ENCODE peak calls at places on chromosomes 3 and 15, in seven cellular contexts. One of them, this sample, is unnamed. For H3K9me3 and H3K36me3, the result is how much of the 10 kb centered on the place peaks cover.

GRCh38 chr3:59866076-59866475 is 816.3 kb upstream of the CFAP20DC start:
- DNase-seq in pancreas: no peak
- DNase-seq in CD4-positive, CD25-positive, alpha-beta regulatory T cell: no peak
- DNase-seq in endothelial cell of umbilical vein: no peak
- DNase-seq in fibroblast of lung: no peak
- DNase-seq in hepatocyte: no peak
- DNase-seq in psoas muscle: no peak
- DNase-seq in this sample: no peak

GRCh38 chr3:60917136-60917535 is 334.1 kb downstream of the FHIT start:
- DNase-seq in fibroblast of lung: no peak
- DNase-seq in endothelial cell of umbilical vein: no peak
- DNase-seq in CD4-positive, CD25-positive, alpha-beta regulatory T cell: no peak
- DNase-seq in pancreas: peak
- DNase-seq in hepatocyte: no peak
- DNase-seq in psoas muscle: no peak
- DNase-seq in this sample: no peak

GRCh38 chr3:197302696-197303341 is 4.4 kb upstream of the DLG1 start:
- DNase-seq in endothelial cell of umbilical vein: no peak
- DNase-seq in hepatocyte: peak
- DNase-seq in pancreas: no peak
- DNase-seq in psoas muscle: no peak
- DNase-seq in CD4-positive, CD25-positive, alpha-beta regulatory T cell: no peak
- DNase-seq in fibroblast of lung: no peak
- DNase-seq in this sample: no peak

GRCh38 chr3:124565013-124565412 is 165.2 kb upstream of the UMPS start:
- DNase-seq in fibroblast of lung: peak
- DNase-seq in pancreas: peak
- DNase-seq in CD4-positive, CD25-positive, alpha-beta regulatory T cell: peak
- DNase-seq in endothelial cell of umbilical vein: peak
- DNase-seq in psoas muscle: peak
- DNase-seq in hepatocyte: peak
- DNase-seq in this sample: peak

GRCh38 chr3:65252266-65252665 is 564.5 kb upstream of the ADAMTS9 start:
- DNase-seq in psoas muscle: no peak
- DNase-seq in endothelial cell of umbilical vein: no peak
- DNase-seq in hepatocyte: no peak
- DNase-seq in pancreas: no peak
- DNase-seq in fibroblast of lung: no peak
- DNase-seq in CD4-positive, CD25-positive, alpha-beta regulatory T cell: no peak
- DNase-seq in this sample: no peak

GRCh38 chr3:58474967-58475578 is 16.8 kb upstream of the KCTD6 start:
- DNase-seq in psoas muscle: no peak
- DNase-seq in fibroblast of lung: no peak
- DNase-seq in endothelial cell of umbilical vein: no peak
- DNase-seq in CD4-positive, CD25-positive, alpha-beta regulatory T cell: no peak
- DNase-seq in pancreas: no peak
- DNase-seq in hepatocyte: no peak
- DNase-seq in this sample: no peak

GRCh38 chr15:85010472-85011209 is 29.0 kb downstream of the PDE8A start:
- DNase-seq in CD4-positive, CD25-positive, alpha-beta regulatory T cell: no peak
- DNase-seq in psoas muscle: no peak
- DNase-seq in hepatocyte: peak
- DNase-seq in pancreas: no peak
- DNase-seq in fibroblast of lung: peak
- DNase-seq in endothelial cell of umbilical vein: peak
- DNase-seq in this sample: no peak

GRCh38 chr3:127192576-127193232 is at the start of gene PRR23E:
- DNase-seq in CD4-positive, CD25-positive, alpha-beta regulatory T cell: no peak
- DNase-seq in endothelial cell of umbilical vein: no peak
- DNase-seq in fibroblast of lung: no peak
- DNase-seq in hepatocyte: no peak
- DNase-seq in pancreas: no peak
- DNase-seq in psoas muscle: no peak
- DNase-seq in this sample: no peak

GRCh38 chr3:52477076-52477895 is 17.9 kb upstream of the STAB1 start:
- DNase-seq in fibroblast of lung: no peak
- DNase-seq in endothelial cell of umbilical vein: no peak
- DNase-seq in hepatocyte: no peak
- DNase-seq in CD4-positive, CD25-positive, alpha-beta regulatory T cell: no peak
- DNase-seq in pancreas: no peak
- DNase-seq in psoas muscle: peak
- DNase-seq in this sample: no peak

GRCh38 chr3:131708216-131708615 is 205.4 kb upstream of the MRPL3 start:
- DNase-seq in CD4-positive, CD25-positive, alpha-beta regulatory T cell: no peak
- DNase-seq in hepatocyte: no peak
- DNase-seq in pancreas: no peak
- DNase-seq in fibroblast of lung: no peak
- DNase-seq in psoas muscle: no peak
- DNase-seq in endothelial cell of umbilical vein: no peak
- DNase-seq in this sample: no peak

GRCh38 chr15:70034596-70034995 is 63.1 kb downstream of the TLE3 start:
- DNase-seq in fibroblast of lung: no peak
- DNase-seq in psoas muscle: no peak
- DNase-seq in pancreas: no peak
- DNase-seq in endothelial cell of umbilical vein: no peak
- DNase-seq in hepatocyte: no peak
- DNase-seq in CD4-positive, CD25-positive, alpha-beta regulatory T cell: no peak
- DNase-seq in this sample: no peak

GRCh38 chr3:138919304-138919703 is 27.6 kb downstream of the FOXL2 start:
- DNase-seq in endothelial cell of umbilical vein: no peak
- DNase-seq in psoas muscle: no peak
- DNase-seq in CD4-positive, CD25-positive, alpha-beta regulatory T cell: no peak
- DNase-seq in hepatocyte: no peak
- DNase-seq in fibroblast of lung: no peak
- DNase-seq in pancreas: no peak
- DNase-seq in this sample: no peak

GRCh38 chr3:61807865-61808276 is 246.5 kb downstream of the PTPRG start:
- DNase-seq in fibroblast of lung: peak
- DNase-seq in pancreas: no peak
- DNase-seq in endothelial cell of umbilical vein: no peak
- DNase-seq in hepatocyte: peak
- DNase-seq in psoas muscle: no peak
- DNase-seq in CD4-positive, CD25-positive, alpha-beta regulatory T cell: no peak
- DNase-seq in this sample: no peak

GRCh38 chr3:194105292-194105691 is 30.7 kb upstream of the HES1 start:
- DNase-seq in pancreas: no peak
- DNase-seq in hepatocyte: no peak
- DNase-seq in fibroblast of lung: no peak
- DNase-seq in psoas muscle: no peak
- DNase-seq in CD4-positive, CD25-positive, alpha-beta regulatory T cell: no peak
- DNase-seq in endothelial cell of umbilical vein: no peak
- DNase-seq in this sample: no peak

DNA sequence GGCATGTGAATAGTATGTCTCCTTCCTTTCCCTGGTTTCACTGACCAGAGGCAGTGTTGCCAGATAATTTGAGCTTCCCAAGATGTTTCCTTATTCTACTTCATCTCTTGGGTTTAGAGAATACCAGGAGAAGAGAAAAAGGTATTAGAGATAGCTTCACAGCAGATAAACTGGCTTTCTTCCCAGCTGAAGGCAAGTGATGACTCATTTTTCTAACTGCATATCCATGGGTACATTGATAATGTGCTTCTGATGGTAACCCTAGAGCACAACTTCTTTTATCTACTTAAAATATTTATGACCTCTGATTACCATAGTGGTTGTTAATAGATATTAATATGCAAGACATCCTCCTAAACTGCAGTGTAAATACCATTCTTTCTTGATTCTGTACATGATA is 34.6 kb upstream of the CMTM8 start:
- DNase-seq in hepatocyte: peak
- DNase-seq in psoas muscle: no peak
- DNase-seq in pancreas: no peak
- DNase-seq in CD4-positive, CD25-positive, alpha-beta regulatory T cell: no peak
- DNase-seq in endothelial cell of umbilical vein: peak
- DNase-seq in fibroblast of lung: peak
- DNase-seq in this sample: no peak
- H3K9me3 ChIP-seq in hepatocyte: under half
- H3K9me3 ChIP-seq in psoas muscle: under half
- H3K9me3 ChIP-seq in pancreas: under half
- H3K9me3 ChIP-seq in CD4-positive, CD25-positive, alpha-beta regulatory T cell: under half
- H3K9me3 ChIP-seq in endothelial cell of umbilical vein: under half
- H3K9me3 ChIP-seq in fibroblast of lung: under half
- H3K9me3 ChIP-seq in this sample: under half

GRCh38 chr15:92958105-92958504 is 58.0 kb downstream of the CHD2 start:
- DNase-seq in endothelial cell of umbilical vein: no peak
- DNase-seq in fibroblast of lung: peak
- DNase-seq in CD4-positive, CD25-positive, alpha-beta regulatory T cell: peak
- DNase-seq in hepatocyte: no peak
- DNase-seq in pancreas: no peak
- DNase-seq in psoas muscle: no peak
- DNase-seq in this sample: no peak

GRCh38 chr15:92960996-92961681 is 61.0 kb downstream of the CHD2 start:
- DNase-seq in fibroblast of lung: peak
- DNase-seq in pancreas: no peak
- DNase-seq in psoas muscle: no peak
- DNase-seq in endothelial cell of umbilical vein: no peak
- DNase-seq in CD4-positive, CD25-positive, alpha-beta regulatory T cell: no peak
- DNase-seq in hepatocyte: no peak
- DNase-seq in this sample: no peak

GRCh38 chr15:92955706-92956105 is 55.6 kb downstream of the CHD2 start:
- DNase-seq in pancreas: no peak
- DNase-seq in CD4-positive, CD25-positive, alpha-beta regulatory T cell: no peak
- DNase-seq in psoas muscle: no peak
- DNase-seq in hepatocyte: no peak
- DNase-seq in fibroblast of lung: no peak
- DNase-seq in endothelial cell of umbilical vein: no peak
- DNase-seq in this sample: no peak

GRCh38 chr15:92962914-92963313 is 62.8 kb downstream of the CHD2 start:
- DNase-seq in CD4-positive, CD25-positive, alpha-beta regulatory T cell: no peak
- DNase-seq in hepatocyte: no peak
- DNase-seq in fibroblast of lung: no peak
- DNase-seq in psoas muscle: no peak
- DNase-seq in pancreas: no peak
- DNase-seq in endothelial cell of umbilical vein: no peak
- DNase-seq in this sample: no peak

DNA sequence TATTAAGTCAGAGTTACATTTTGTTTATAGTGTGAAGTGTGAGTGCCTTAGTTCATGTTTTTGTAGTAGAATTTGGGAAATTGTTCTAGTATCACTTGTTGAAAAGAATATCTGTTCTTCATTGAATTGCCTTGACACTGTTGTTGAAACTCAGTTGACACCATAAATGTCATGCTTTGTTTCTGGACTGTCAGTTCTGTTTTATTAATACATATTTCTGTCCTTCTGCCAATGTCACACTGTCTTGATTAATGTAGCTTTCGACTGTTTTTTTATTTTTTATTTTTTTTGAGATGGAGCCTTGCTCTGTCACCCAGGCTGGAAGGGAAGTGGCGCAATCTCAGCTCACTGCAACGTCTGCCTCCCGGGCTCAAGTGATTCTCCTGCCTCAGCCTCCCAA is 59.1 kb downstream of the CHD2 start:
- DNase-seq in fibroblast of lung: no peak
- DNase-seq in pancreas: no peak
- DNase-seq in endothelial cell of umbilical vein: no peak
- DNase-seq in hepatocyte: no peak
- DNase-seq in psoas muscle: no peak
- DNase-seq in CD4-positive, CD25-positive, alpha-beta regulatory T cell: no peak
- DNase-seq in this sample: no peak
- H3K36me3 ChIP-seq in fibroblast of lung: under half
- H3K36me3 ChIP-seq in pancreas: under half
- H3K36me3 ChIP-seq in endothelial cell of umbilical vein: under half
- H3K36me3 ChIP-seq in hepatocyte: under half
- H3K36me3 ChIP-seq in psoas muscle: under half
- H3K36me3 ChIP-seq in CD4-positive, CD25-positive, alpha-beta regulatory T cell: half or more
- H3K36me3 ChIP-seq in this sample: under half

DNA sequence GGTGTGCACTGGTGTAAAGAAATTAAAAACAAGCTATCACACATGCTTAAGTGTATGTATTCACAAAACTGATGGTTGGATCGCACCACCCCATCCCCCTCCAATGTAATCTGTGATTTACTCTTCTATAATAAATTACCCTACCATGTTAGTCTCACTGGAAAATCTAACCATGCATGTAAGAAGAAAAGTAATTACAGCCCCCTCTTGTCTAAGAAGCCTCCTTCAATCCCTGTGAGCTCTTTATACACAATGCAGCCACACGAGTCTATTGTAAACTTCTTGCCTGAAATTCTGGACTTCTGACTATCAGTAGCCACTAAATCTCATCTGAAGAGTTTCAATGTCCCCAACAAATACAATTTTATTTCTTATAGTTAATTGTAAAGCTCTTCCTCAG is 173.5 kb downstream of the ZBTB20 start:
- DNase-seq in hepatocyte: no peak
- DNase-seq in pancreas: no peak
- DNase-seq in psoas muscle: no peak
- DNase-seq in endothelial cell of umbilical vein: no peak
- DNase-seq in CD4-positive, CD25-positive, alpha-beta regulatory T cell: no peak
- DNase-seq in fibroblast of lung: no peak
- DNase-seq in this sample: no peak
- H3K9me3 ChIP-seq in hepatocyte: under half
- H3K9me3 ChIP-seq in pancreas: under half
- H3K9me3 ChIP-seq in psoas muscle: under half
- H3K9me3 ChIP-seq in endothelial cell of umbilical vein: under half
- H3K9me3 ChIP-seq in CD4-positive, CD25-positive, alpha-beta regulatory T cell: under half
- H3K9me3 ChIP-seq in fibroblast of lung: under half
- H3K9me3 ChIP-seq in this sample: under half

DNA sequence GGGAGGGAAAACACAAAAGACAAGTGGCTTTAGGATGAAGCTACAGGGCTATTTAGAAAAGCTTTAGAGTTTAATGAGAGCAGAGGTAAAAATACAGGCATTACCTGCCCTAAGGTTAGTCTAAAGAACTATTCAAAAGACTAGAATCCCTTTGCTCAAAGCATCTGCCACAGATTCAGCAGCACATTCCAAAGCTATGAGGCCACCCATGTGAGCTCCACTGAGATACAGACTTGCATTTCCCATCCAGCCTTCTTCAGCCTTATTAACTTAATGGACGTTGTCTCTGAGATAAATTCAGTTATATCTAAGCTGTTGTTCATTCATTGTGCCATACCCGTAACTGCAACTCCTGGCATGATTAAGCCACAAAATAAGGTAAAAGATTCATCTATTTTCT is 25.4 kb downstream of the CXCR6 start:
- DNase-seq in psoas muscle: no peak
- DNase-seq in endothelial cell of umbilical vein: no peak
- DNase-seq in hepatocyte: peak
- DNase-seq in fibroblast of lung: peak
- DNase-seq in CD4-positive, CD25-positive, alpha-beta regulatory T cell: no peak
- DNase-seq in pancreas: no peak
- DNase-seq in this sample: no peak
- H3K36me3 ChIP-seq in psoas muscle: under half
- H3K36me3 ChIP-seq in endothelial cell of umbilical vein: under half
- H3K36me3 ChIP-seq in hepatocyte: under half
- H3K36me3 ChIP-seq in fibroblast of lung: under half
- H3K36me3 ChIP-seq in CD4-positive, CD25-positive, alpha-beta regulatory T cell: half or more
- H3K36me3 ChIP-seq in pancreas: under half
- H3K36me3 ChIP-seq in this sample: under half

This sample was measured in aorta.